ENCODE peak calls at places on chromosomes 5 and 9, in nine cellular contexts. One of them, this sample, is unnamed.

GRCh38 chr5:66840527-66841013 is 244.4 kb downstream of the MAST4 start:
- DNase-seq in KBM-7: no peak
- DNase-seq in mesenchymal stem cell: peak
- DNase-seq in activated naive CD4-positive, alpha-beta T cell treated with anti-CD3 and anti-CD28 coated beads, Interleukin-2, amount 50 U/mL, for 16 hours: no peak
- DNase-seq in C1 segment of cervical spinal cord: no peak
- DNase-seq in GM23248: no peak
- DNase-seq in SK-MEL-5: no peak
- DNase-seq in PC-3: peak
- DNase-seq in epithelial cell of prostate: no peak
- DNase-seq in this sample: peak

GRCh38 chr9:79408617-79409016 is 163.1 kb upstream of the TLE4 start:
- DNase-seq in epithelial cell of prostate: no peak
- DNase-seq in mesenchymal stem cell: peak
- DNase-seq in KBM-7: no peak
- DNase-seq in PC-3: no peak
- DNase-seq in activated naive CD4-positive, alpha-beta T cell treated with anti-CD3 and anti-CD28 coated beads, Interleukin-2, amount 50 U/mL, for 16 hours: no peak
- DNase-seq in SK-MEL-5: no peak
- DNase-seq in GM23248: peak
- DNase-seq in C1 segment of cervical spinal cord: no peak
- DNase-seq in this sample: no peak

GRCh38 chr5:141743652-141744333 is 61.8 kb upstream of the ARAP3 start:
- DNase-seq in mesenchymal stem cell: no peak
- DNase-seq in KBM-7: no peak
- DNase-seq in PC-3: peak
- DNase-seq in GM23248: no peak
- DNase-seq in SK-MEL-5: no peak
- DNase-seq in epithelial cell of prostate: no peak
- DNase-seq in C1 segment of cervical spinal cord: no peak
- DNase-seq in activated naive CD4-positive, alpha-beta T cell treated with anti-CD3 and anti-CD28 coated beads, Interleukin-2, amount 50 U/mL, for 16 hours: no peak
- DNase-seq in this sample: peak

GRCh38 chr9:84970432-84970831 is 300.9 kb downstream of the NTRK2 start:
- DNase-seq in activated naive CD4-positive, alpha-beta T cell treated with anti-CD3 and anti-CD28 coated beads, Interleukin-2, amount 50 U/mL, for 16 hours: no peak
- DNase-seq in mesenchymal stem cell: peak
- DNase-seq in C1 segment of cervical spinal cord: no peak
- DNase-seq in KBM-7: no peak
- DNase-seq in PC-3: peak
- DNase-seq in GM23248: peak
- DNase-seq in epithelial cell of prostate: peak
- DNase-seq in SK-MEL-5: no peak
- DNase-seq in this sample: peak

GRCh38 chr5:160486573-160486972 is 64.9 kb downstream of the PTTG1 start:
- DNase-seq in SK-MEL-5: no peak
- DNase-seq in GM23248: no peak
- DNase-seq in PC-3: no peak
- DNase-seq in KBM-7: no peak
- DNase-seq in epithelial cell of prostate: no peak
- DNase-seq in mesenchymal stem cell: no peak
- DNase-seq in C1 segment of cervical spinal cord: no peak
- DNase-seq in activated naive CD4-positive, alpha-beta T cell treated with anti-CD3 and anti-CD28 coated beads, Interleukin-2, amount 50 U/mL, for 16 hours: no peak
- DNase-seq in this sample: no peak

GRCh38 chr5:150568663-150569062 is 60.7 kb downstream of the NDST1 start:
- DNase-seq in mesenchymal stem cell: no peak
- DNase-seq in SK-MEL-5: no peak
- DNase-seq in KBM-7: no peak
- DNase-seq in PC-3: no peak
- DNase-seq in activated naive CD4-positive, alpha-beta T cell treated with anti-CD3 and anti-CD28 coated beads, Interleukin-2, amount 50 U/mL, for 16 hours: no peak
- DNase-seq in epithelial cell of prostate: no peak
- DNase-seq in C1 segment of cervical spinal cord: no peak
- DNase-seq in GM23248: no peak
- DNase-seq in this sample: no peak

GRCh38 chr5:91670565-91670964 is 287.4 kb upstream of the ARRDC3 start:
- DNase-seq in epithelial cell of prostate: no peak
- DNase-seq in KBM-7: no peak
- DNase-seq in PC-3: no peak
- DNase-seq in SK-MEL-5: no peak
- DNase-seq in activated naive CD4-positive, alpha-beta T cell treated with anti-CD3 and anti-CD28 coated beads, Interleukin-2, amount 50 U/mL, for 16 hours: no peak
- DNase-seq in mesenchymal stem cell: no peak
- DNase-seq in C1 segment of cervical spinal cord: no peak
- DNase-seq in GM23248: no peak
- DNase-seq in this sample: no peak

GRCh38 chr5:56816546-56817081 is 1.3 kb downstream of the MAP3K1 start:
- DNase-seq in C1 segment of cervical spinal cord: peak
- DNase-seq in SK-MEL-5: peak
- DNase-seq in activated naive CD4-positive, alpha-beta T cell treated with anti-CD3 and anti-CD28 coated beads, Interleukin-2, amount 50 U/mL, for 16 hours: peak
- DNase-seq in GM23248: peak
- DNase-seq in epithelial cell of prostate: no peak
- DNase-seq in KBM-7: peak
- DNase-seq in mesenchymal stem cell: peak
- DNase-seq in PC-3: peak
- DNase-seq in this sample: peak

GRCh38 chr5:23507278-23507685 is at the start of gene PRDM9:
- DNase-seq in epithelial cell of prostate: no peak
- DNase-seq in KBM-7: no peak
- DNase-seq in SK-MEL-5: peak
- DNase-seq in C1 segment of cervical spinal cord: no peak
- DNase-seq in mesenchymal stem cell: peak
- DNase-seq in activated naive CD4-positive, alpha-beta T cell treated with anti-CD3 and anti-CD28 coated beads, Interleukin-2, amount 50 U/mL, for 16 hours: peak
- DNase-seq in GM23248: peak
- DNase-seq in PC-3: peak
- DNase-seq in this sample: peak

GRCh38 chr5:107424461-107424860 is 246.3 kb downstream of the EFNA5 start:
- DNase-seq in PC-3: no peak
- DNase-seq in mesenchymal stem cell: peak
- DNase-seq in epithelial cell of prostate: no peak
- DNase-seq in KBM-7: no peak
- DNase-seq in GM23248: peak
- DNase-seq in C1 segment of cervical spinal cord: no peak
- DNase-seq in SK-MEL-5: no peak
- DNase-seq in activated naive CD4-positive, alpha-beta T cell treated with anti-CD3 and anti-CD28 coated beads, Interleukin-2, amount 50 U/mL, for 16 hours: no peak
- DNase-seq in this sample: no peak

GRCh38 chr5:140362311-140362710 is 2.3 kb downstream of the SLC4A9 start:
- DNase-seq in KBM-7: no peak
- DNase-seq in C1 segment of cervical spinal cord: no peak
- DNase-seq in GM23248: no peak
- DNase-seq in mesenchymal stem cell: no peak
- DNase-seq in PC-3: no peak
- DNase-seq in epithelial cell of prostate: no peak
- DNase-seq in activated naive CD4-positive, alpha-beta T cell treated with anti-CD3 and anti-CD28 coated beads, Interleukin-2, amount 50 U/mL, for 16 hours: no peak
- DNase-seq in SK-MEL-5: no peak
- DNase-seq in this sample: no peak